ENCODE peak calls at places on chromosomes 2 and 18, in four cellular contexts. N, Y, K and J are unnamed samples.

GRCh38 chr2:137178955-137179377 is 413.6 kb downstream of the THSD7B start:
- DNase-seq in N (no peak), Y (peak; percentile 75), K (no peak), J (peak; percentile 92)

GRCh38 chr2:42618972-42619371 is 50.5 kb downstream of the MTA3 start:
- DNase-seq in N (no peak), Y (peak; percentile 72), K (no peak), J (peak; percentile 63)

GRCh38 chr2:15852811-15853210 is 87.5 kb upstream of the MYCN start:
- DNase-seq in N (no peak), Y (no peak), K (no peak), J (no peak)

GRCh38 chr18:13163167-13163927 is 55.2 kb upstream of the LDLRAD4 start:
- DNase-seq in N (no peak), Y (peak; percentile 23), K (no peak), J (no peak)

GRCh38 chr2:235596272-235596671 is 102.4 kb downstream of the AGAP1 start:
- DNase-seq in N (no peak), Y (no peak), K (no peak), J (no peak)

GRCh38 chr2:174518397-174518796 is 31.6 kb upstream of the GPR155 start:
- DNase-seq in N (no peak), Y (peak; percentile 26), K (no peak), J (peak; percentile 23)

GRCh38 chr2:119426801-119427395 is 4.8 kb upstream of the TMEM37 start:
- DNase-seq in N (peak; percentile 87), Y (no peak), K (no peak), J (peak; percentile 19)

GRCh38 chr2:72949045-72949444 is 31.7 kb downstream of the EMX1 start:
- DNase-seq in N (no peak), Y (no peak), K (no peak), J (peak; percentile 85)

GRCh38 chr18:79911009-79911870 is 40.2 kb downstream of the SLC66A2 start:
- DNase-seq in N (peak; percentile 44), Y (no peak), K (no peak), J (no peak)

DNA sequence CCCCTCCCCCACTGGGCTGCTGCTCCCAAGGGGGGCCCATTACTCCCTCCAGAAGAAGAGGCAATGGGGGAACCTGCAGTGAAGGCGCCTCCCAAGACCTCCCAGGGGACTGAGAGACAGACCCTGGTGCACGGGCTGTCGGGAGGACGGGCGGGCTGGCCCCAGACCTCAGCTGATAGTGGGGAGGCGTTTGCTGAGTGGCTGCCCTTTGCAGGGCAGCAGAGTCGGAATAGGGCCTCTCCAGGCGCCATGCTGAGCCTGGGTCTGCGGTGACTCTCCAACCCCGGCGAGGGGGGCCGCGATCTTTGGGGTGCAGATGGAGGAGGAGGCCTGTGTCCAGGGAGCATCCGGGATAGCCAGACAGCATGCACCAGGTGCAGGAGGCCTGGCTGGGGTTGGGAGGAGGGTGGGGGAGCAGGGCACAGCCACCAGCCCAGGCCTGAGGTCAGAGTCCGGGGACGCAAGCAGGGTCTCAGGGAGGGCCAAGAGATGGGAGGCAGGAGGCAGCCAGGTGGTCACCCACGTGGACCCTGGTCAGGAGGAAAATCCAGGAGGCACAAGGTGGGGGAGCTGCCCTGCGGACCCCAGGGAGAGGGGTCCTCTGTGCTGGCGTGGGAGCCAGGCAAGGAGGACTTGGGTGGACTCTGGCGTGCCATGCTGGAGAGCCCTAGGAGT is 11.0 kb downstream of the CROCC2 start:
- DNase-seq in N (peak; percentile 41), Y (no peak), K (no peak), J (no peak)
- H3K4me3 ChIP-seq in N (no peak overlapping the region), Y (no peak overlapping the region), K (no peak overlapping the region), J (no peak overlapping the region)

GRCh38 chr2:46471-47345 is at the start of gene FAM110C:
- DNase-seq in N (peak; percentile 81), Y (peak; percentile 6), K (peak; percentile 26), J (peak; percentile 79)
- H3K4me3 ChIP-seq in N (peak within 1 kb of the TSS; percentile 65), Y (no peak within 1 kb of the TSS), K (peak within 1 kb of the TSS; percentile 42), J (peak within 1 kb of the TSS; percentile 75)

GRCh38 chr18:62658028-62658427 is 57.3 kb upstream of the PHLPP1 start:
- DNase-seq in N (no peak), Y (no peak), K (no peak), J (no peak)
- H3K4me3 ChIP-seq in N (no peak overlapping the region), Y (no peak overlapping the region), K (no peak overlapping the region), J (no peak overlapping the region)

GRCh38 chr2:70887208-70887549 is 48.5 kb upstream of the ATP6V1B1 start:
- DNase-seq in N (no peak), Y (no peak), K (no peak), J (no peak)
- H3K4me3 ChIP-seq in N (peak overlapping the region; percentile 42), Y (no peak overlapping the region), K (peak overlapping the region; percentile 27), J (peak overlapping the region; percentile 20)

GRCh38 chr2:159716857-159717256 is 4.6 kb downstream of the MARCHF7 start:
- DNase-seq in N (no peak), Y (no peak), K (no peak), J (no peak)
- H3K4me3 ChIP-seq in N (no peak overlapping the region), Y (no peak overlapping the region), K (no peak overlapping the region), J (no peak overlapping the region)

GRCh38 chr2:121231385-121232000 is 53.5 kb downstream of the TFCP2L1 start:
- DNase-seq in N (peak; percentile 39), Y (no peak), K (no peak), J (no peak)
- H3K4me3 ChIP-seq in N (no peak overlapping the region), Y (no peak overlapping the region), K (no peak overlapping the region), J (no peak overlapping the region)

DNA sequence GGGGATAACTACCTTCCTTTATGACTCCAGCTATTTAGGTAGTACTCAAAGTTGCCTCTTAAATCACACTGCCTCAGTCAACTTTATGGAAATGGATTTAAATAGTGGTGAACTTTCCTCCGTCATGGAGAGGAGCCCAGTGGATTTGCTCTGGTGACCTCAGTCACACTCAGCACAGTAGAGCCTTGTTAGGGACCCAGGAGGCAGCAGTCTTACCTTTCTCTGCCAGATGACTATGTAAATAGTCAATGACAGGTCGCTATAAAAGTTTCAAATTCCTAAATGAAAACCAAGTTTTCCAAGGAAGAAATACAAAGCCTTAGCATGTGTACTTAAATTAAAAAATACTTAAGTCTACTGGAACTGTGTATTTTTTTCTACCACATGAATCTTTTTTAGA is 146.9 kb downstream of the FMNL2 start:
- DNase-seq in N (no peak), Y (no peak), K (no peak), J (no peak)
- H3K4me3 ChIP-seq in N (no peak overlapping the region), Y (no peak overlapping the region), K (no peak overlapping the region), J (no peak overlapping the region)

DNA sequence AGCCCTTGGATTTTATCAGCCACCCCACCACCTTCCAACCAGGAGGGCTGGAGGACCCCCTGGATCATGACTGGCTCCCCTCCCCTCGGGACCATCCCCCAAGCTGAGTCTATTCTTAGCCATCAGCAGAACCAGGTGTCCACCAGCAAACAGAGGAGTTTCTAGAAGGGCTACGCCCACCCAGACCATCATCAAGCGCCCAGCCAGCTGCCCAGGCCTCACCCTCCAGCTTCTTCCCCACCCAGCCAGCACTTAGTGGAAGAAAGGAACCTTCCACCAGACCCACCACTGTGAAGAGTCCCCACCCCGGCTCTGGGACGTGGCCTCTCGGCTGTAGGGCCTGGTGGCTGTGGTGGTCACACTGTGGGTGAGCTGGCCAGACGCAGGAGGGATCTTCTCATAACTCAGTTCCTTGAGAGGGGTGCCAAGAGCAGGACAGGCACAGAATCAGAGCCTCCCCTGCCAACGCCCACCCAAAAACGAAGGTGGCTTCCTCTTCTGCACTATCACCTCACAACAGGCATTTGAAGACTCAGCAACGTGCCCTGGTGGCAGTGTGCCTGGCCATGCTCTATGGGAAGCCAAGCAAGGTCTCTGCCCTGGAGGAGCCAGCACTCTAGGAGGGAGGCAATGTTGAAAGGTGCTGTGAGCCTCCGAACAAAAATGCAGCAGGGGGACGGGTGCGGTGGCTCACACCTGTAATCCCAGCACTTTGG is 19.0 kb downstream of the BIN1 start:
- DNase-seq in N (no peak), Y (no peak), K (no peak), J (no peak)
- H3K4me3 ChIP-seq in N (no peak overlapping the region), Y (no peak overlapping the region), K (peak overlapping the region; percentile 5), J (no peak overlapping the region)

GRCh38 chr2:219524817-219525216 is 10.5 kb downstream of the ASIC4 start:
- DNase-seq in N (no peak), Y (no peak), K (no peak), J (no peak)

GRCh38 chr2:219522111-219523030 is 8.1 kb downstream of the ASIC4 start:
- DNase-seq in N (no peak), Y (peak; percentile 94), K (no peak), J (peak; percentile 72)

GRCh38 chr2:219521066-219521880 is 7.0 kb downstream of the ASIC4 start:
- DNase-seq in N (no peak), Y (peak; percentile 84), K (no peak), J (no peak)

GRCh38 chr2:219525533-219526232 is 11.4 kb downstream of the ASIC4 start:
- DNase-seq in N (no peak), Y (no peak), K (no peak), J (no peak)

DNA sequence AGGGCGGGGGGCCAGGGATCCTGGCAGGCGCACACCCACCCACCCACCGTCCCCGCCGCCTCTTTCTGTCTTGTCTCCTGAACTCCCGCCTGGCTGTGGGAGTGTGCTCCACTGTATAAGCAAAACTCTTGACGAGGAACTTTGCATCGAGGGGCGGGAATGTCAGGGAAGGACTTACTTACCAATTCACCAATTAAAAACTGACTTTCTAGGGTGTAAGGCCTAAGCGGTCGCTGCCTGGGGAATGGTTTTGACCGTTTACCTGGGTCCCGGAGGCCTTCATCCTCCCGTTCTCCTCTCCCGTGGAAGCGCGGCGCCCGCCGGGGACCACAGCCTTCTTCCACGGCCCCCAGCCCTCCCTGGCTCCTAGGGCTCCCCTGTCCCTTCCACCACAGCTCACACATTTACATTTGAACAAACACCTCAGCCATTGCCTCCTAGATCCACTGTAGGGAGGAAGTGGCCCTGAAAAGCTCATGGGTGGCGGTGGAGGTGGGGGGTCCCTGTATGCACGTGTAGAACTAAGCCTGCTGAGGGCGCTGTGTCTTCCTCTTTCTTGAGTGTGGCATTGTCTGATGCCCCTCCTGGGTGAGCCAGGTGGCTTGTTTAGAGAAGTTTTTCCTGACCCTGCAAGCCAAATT is 8.9 kb downstream of the ASIC4 start:
- DNase-seq in N (no peak), Y (no peak), K (no peak), J (no peak)
- H3K4me3 ChIP-seq in N (no peak overlapping the region), Y (peak overlapping the region; percentile 56), K (peak overlapping the region; percentile 19), J (no peak overlapping the region)